ENCODE peak calls at places on chromosomes 16 and 17, in ten cellular contexts. A is CD4-positive, alpha-beta memory T cell; E is pancreas; R is thoracic aorta; Q is lung; T is tibial nerve; N is effector memory CD4-positive, alpha-beta T cell; Y is mammary epithelial cell; L is HCT116; K is AG04450. U is an unnamed sample. For H3K27me3, the result is how much of the 10 kb centered on the place peaks cover.

GRCh38 chr17:76523084-76524037 is 14.1 kb downstream of the CYGB start:
- DNase-seq in A (peak), E (no peak), R (no peak), Q (peak), T (no peak), N (peak), Y (peak), L (peak), K (no peak), U (peak)

GRCh38 chr17:37607637-37608368 is 1.4 kb downstream of the SYNRG start:
- DNase-seq in A (peak), E (no peak), R (no peak), Q (no peak), T (no peak), N (no peak), Y (no peak), L (no peak), K (no peak), U (no peak)

GRCh38 chr17:63780507-63780906 is 6.5 kb downstream of the DDX42 start:
- DNase-seq in A (no peak), E (no peak), R (no peak), Q (no peak), T (no peak), N (no peak), Y (peak), L (peak), K (no peak), U (no peak)

GRCh38 chr17:70968302-70968701 is 799.0 kb downstream of the KCNJ2 start:
- DNase-seq in A (no peak), E (no peak), R (no peak), Q (no peak), T (no peak), N (no peak), Y (no peak), L (no peak), K (peak), U (no peak)

GRCh38 chr17:77723909-77724875 is 234.3 kb upstream of the TNRC6C start:
- DNase-seq in A (no peak), E (no peak), R (no peak), Q (no peak), T (no peak), N (no peak), Y (no peak), L (no peak), K (no peak), U (no peak)

GRCh38 chr17:27244481-27245223 is 49.3 kb upstream of the WSB1 start:
- DNase-seq in A (no peak), E (peak), R (peak), Q (peak), T (peak), N (no peak), Y (peak), L (no peak), K (peak), U (no peak)

GRCh38 chr17:74818306-74818705 is 41.4 kb downstream of the GRIN2C start:
- DNase-seq in A (no peak), E (no peak), R (no peak), Q (no peak), T (no peak), N (no peak), Y (no peak), L (no peak), K (no peak), U (peak)

GRCh38 chr17:71922439-71922838 is 198.4 kb upstream of the SOX9 start:
- DNase-seq in A (no peak), E (no peak), R (no peak), Q (no peak), T (no peak), N (no peak), Y (peak), L (no peak), K (no peak), U (no peak)

GRCh38 chr17:42577532-42578281 is at the start of gene PSMC3IP:
- DNase-seq in A (peak), E (peak), R (peak), Q (peak), T (peak), N (peak), Y (peak), L (peak), K (peak), U (peak)

GRCh38 chr17:1958134-1958881 is 66.8 kb downstream of the RTN4RL1 start:
- DNase-seq in A (no peak), E (no peak), R (no peak), Q (no peak), T (no peak), N (no peak), Y (no peak), L (no peak), K (no peak), U (no peak)

GRCh38 chr17:12974319-12974661 is 43.5 kb downstream of the ELAC2 start:
- DNase-seq in A (no peak), E (no peak), R (no peak), Q (no peak), T (no peak), N (no peak), Y (no peak), L (no peak), K (no peak), U (no peak)

GRCh38 chr16:49003022-49003421 is 278.6 kb downstream of the CBLN1 start:
- DNase-seq in A (no peak), E (no peak), R (no peak), Q (no peak), T (no peak), N (no peak), Y (no peak), L (no peak), K (no peak), U (no peak)

GRCh38 chr16:86285938-86286921 is 224.1 kb upstream of the FOXF1 start:
- DNase-seq in A (no peak), E (no peak), R (no peak), Q (no peak), T (no peak), N (no peak), Y (peak), L (no peak), K (no peak), U (no peak)

GRCh38 chr16:54050281-54051210 is 236.0 kb downstream of the IRX3 start:
- DNase-seq in A (no peak), E (no peak), R (no peak), Q (no peak), T (no peak), N (no peak), Y (no peak), L (no peak), K (no peak), U (no peak)

GRCh38 chr16:4323845-4324478 is 8.1 kb downstream of the GLIS2 start:
- DNase-seq in A (no peak), E (peak), R (no peak), Q (no peak), T (peak), N (no peak), Y (no peak), L (no peak), K (no peak), U (no peak)

GRCh38 chr16:75235721-75236193 is 15.7 kb downstream of the BCAR1 start:
- DNase-seq in A (no peak), E (no peak), R (no peak), Q (no peak), T (no peak), N (no peak), Y (no peak), L (no peak), K (no peak), U (peak)

GRCh38 chr16:26672206-26672605 is 394.5 kb upstream of the C16orf82 start:
- DNase-seq in A (no peak), E (no peak), R (no peak), Q (no peak), T (no peak), N (no peak), Y (no peak), L (no peak), K (no peak), U (no peak)

GRCh38 chr17:29140051-29140582 is 40.1 kb downstream of the MYO18A start:
- DNase-seq in A (peak), E (peak), R (peak), Q (peak), T (peak), N (peak), Y (peak), L (no peak), K (no peak), U (peak)

GRCh38 chr16:86515420-86515779 is 5.1 kb downstream of the FOXF1 start:
- DNase-seq in A (no peak), E (no peak), R (no peak), Q (no peak), T (no peak), N (no peak), Y (no peak), L (no peak), K (no peak), U (no peak)

GRCh38 chr16:73459586-73459985 is 411.7 kb upstream of the ZFHX3 start:
- DNase-seq in A (no peak), E (no peak), R (no peak), Q (no peak), T (no peak), N (no peak), Y (no peak), L (no peak), K (no peak), U (no peak)

GRCh38 chr16:4653981-4654380 is 29.4 kb downstream of the MGRN1 start:
- DNase-seq in A (no peak), E (peak), R (no peak), Q (peak), T (no peak), N (no peak), Y (no peak), L (no peak), K (no peak), U (no peak)

GRCh38 chr17:49951362-49952080 is 17.5 kb upstream of the DLX4 start:
- DNase-seq in A (no peak), E (no peak), R (no peak), Q (no peak), T (no peak), N (no peak), Y (no peak), L (no peak), K (no peak), U (no peak)

GRCh38 chr16:81175325-81175891 is 63.1 kb upstream of the BCO1 start:
- DNase-seq in A (no peak), E (no peak), R (no peak), Q (no peak), T (no peak), N (no peak), Y (peak), L (no peak), K (peak), U (no peak)

GRCh38 chr16:4664538-4665418 is 28.6 kb upstream of the NUDT16L1 start:
- DNase-seq in A (peak), E (no peak), R (no peak), Q (peak), T (no peak), N (peak), Y (peak), L (no peak), K (no peak), U (peak)

GRCh38 chr17:45873728-45874127 is 20.6 kb upstream of the MAPT start:
- DNase-seq in A (no peak), E (no peak), R (no peak), Q (no peak), T (no peak), N (peak), Y (no peak), L (no peak), K (no peak), U (no peak)

DNA sequence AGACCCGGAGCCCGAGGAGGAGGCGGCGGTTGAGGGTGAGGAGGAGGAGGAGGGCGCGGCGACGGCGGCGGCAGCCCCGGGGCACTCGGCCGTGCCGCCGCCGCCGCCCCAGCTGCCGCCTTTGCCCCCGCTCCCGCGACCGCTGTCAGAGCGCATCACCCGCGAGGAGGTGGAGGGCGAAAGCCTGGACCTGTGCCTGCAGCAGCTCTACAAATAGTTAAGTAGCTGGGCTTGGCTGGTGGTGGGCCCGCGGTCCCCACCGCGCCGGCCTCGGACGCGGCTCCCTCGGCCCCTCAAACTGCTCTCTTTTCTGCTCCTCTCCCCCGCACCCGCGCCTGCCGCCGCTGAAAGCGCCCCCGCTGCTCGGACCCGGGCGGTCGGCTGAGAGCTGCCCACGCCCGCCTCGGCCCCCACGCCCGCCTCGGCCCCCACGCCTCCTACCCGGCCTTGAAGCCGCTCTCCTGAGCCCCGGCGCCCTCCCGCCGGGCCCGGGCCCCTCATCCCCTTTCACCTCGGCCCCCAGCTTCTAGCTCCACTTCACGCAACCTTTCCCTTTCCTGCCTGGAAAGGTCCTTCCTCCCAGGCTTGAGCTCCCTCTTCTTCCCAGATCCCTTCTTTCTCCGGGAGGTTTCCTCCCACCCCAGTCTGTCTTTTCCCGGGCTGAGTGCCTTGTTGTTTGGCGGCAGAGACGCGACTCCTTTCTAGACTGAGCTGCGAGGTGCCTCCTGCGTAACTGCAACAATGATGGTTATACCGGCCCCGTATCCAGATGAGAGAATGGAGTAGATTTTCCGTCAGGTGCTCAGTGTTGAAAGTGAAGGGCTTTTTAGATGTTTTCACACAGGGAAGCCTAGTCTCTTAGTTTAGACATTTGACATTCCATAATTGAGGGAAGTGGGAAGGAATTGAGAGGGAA is 850 bp downstream of the PPM1E start:
- DNase-seq in A (peak), E (peak), R (no peak), Q (no peak), T (no peak), N (no peak), Y (no peak), L (no peak), K (no peak), U (peak)
- H3K27me3 ChIP-seq in A (under half), E (under half), R (under half), Q (under half), T (under half), N (under half), Y (under half), L (under half), K (under half), U (under half)

GRCh38 chr17:4509923-4510614 is 11.4 kb downstream of the SPNS2 start:
- DNase-seq in A (no peak), E (no peak), R (peak), Q (no peak), T (no peak), N (no peak), Y (no peak), L (no peak), K (no peak), U (no peak)
- H3K27me3 ChIP-seq in A (under half), E (under half), R (under half), Q (under half), T (under half), N (under half), Y (under half), L (under half), K (under half), U (under half)

GRCh38 chr17:48577330-48577945 is 712 bp downstream of the HOXB4 start:
- DNase-seq in A (no peak), E (no peak), R (no peak), Q (no peak), T (no peak), N (no peak), Y (peak), L (no peak), K (no peak), U (no peak)

GRCh38 chr17:48575673-48576478 is 2.3 kb downstream of the HOXB4 start:
- DNase-seq in A (no peak), E (no peak), R (no peak), Q (no peak), T (no peak), N (no peak), Y (peak), L (no peak), K (no peak), U (no peak)

GRCh38 chr17:48577946-48578615 is at the start of gene HOXB4:
- DNase-seq in A (peak), E (peak), R (peak), Q (peak), T (peak), N (peak), Y (peak), L (no peak), K (no peak), U (peak)

GRCh38 chr17:48575066-48575582 is 3.0 kb downstream of the HOXB4 start:
- DNase-seq in A (no peak), E (no peak), R (no peak), Q (no peak), T (no peak), N (no peak), Y (peak), L (no peak), K (no peak), U (no peak)

GRCh38 chr17:48576479-48577309 is 1.5 kb downstream of the HOXB4 start:
- DNase-seq in A (no peak), E (no peak), R (no peak), Q (no peak), T (no peak), N (no peak), Y (peak), L (no peak), K (no peak), U (no peak)
- H3K27me3 ChIP-seq in A (under half), E (half or more), R (under half), Q (under half), T (under half), N (under half), Y (under half), L (under half), K (under half), U (half or more)

GRCh38 chr17:48427598-48427997 is 2.4 kb downstream of the SKAP1 start:
- DNase-seq in A (peak), E (no peak), R (no peak), Q (no peak), T (no peak), N (peak), Y (no peak), L (no peak), K (no peak), U (no peak)
- H3K27me3 ChIP-seq in A (under half), E (under half), R (under half), Q (under half), T (under half), N (under half), Y (under half), L (under half), K (under half), U (half or more)

GRCh38 chr17:48626202-48626469 is at the start of gene HOXB9:
- DNase-seq in A (no peak), E (no peak), R (no peak), Q (no peak), T (no peak), N (no peak), Y (no peak), L (no peak), K (no peak), U (no peak)
- H3K27me3 ChIP-seq in A (half or more), E (half or more), R (under half), Q (under half), T (under half), N (half or more), Y (half or more), L (under half), K (half or more), U (half or more)